ENCODE peak calls at places on chromosomes 4 and X, in four cellular contexts. S, H, Y and X are unnamed samples.

GRCh38 chr4:56099378-56099786 is 150.6 kb downstream of the CEP135 start:
- DNase-seq in H (no peak), S (peak; percentile 9), Y (no peak), X (no peak)

GRCh38 chr4:80202190-80202711 is 4.9 kb downstream of the PRDM8 start:
- DNase-seq in H (no peak), Y (peak; percentile 77), S (peak; percentile 89), X (no peak)

GRCh38 chrX:136711147-136711546 is 63.2 kb downstream of the CD40LG start:
- DNase-seq in Y (peak; percentile 28), S (peak; percentile 47), H (no peak), X (no peak)

GRCh38 chr4:141037441-141037840 is 95.8 kb downstream of the RNF150 start:
- DNase-seq in S (no peak), Y (no peak), H (no peak), X (no peak)

GRCh38 chr4:47839259-47839658 is 1.4 kb upstream of the CORIN start:
- DNase-seq in S (peak; percentile 47), H (no peak), Y (no peak), X (peak; percentile 34)

GRCh38 chr4:27357283-27357682 is 496.6 kb downstream of the STIM2 start:
- DNase-seq in S (no peak), Y (no peak), H (no peak), X (no peak)

GRCh38 chr4:4671774-4672349 is 130.0 kb upstream of the STX18 start:
- DNase-seq in H (no peak), Y (no peak), S (no peak), X (no peak)

GRCh38 chr4:37795796-37796195 is 30.7 kb upstream of the PGM2 start:
- DNase-seq in S (no peak), Y (no peak), H (no peak), X (no peak)

GRCh38 chr4:138090145-138090917 is 151.8 kb downstream of the SLC7A11 start:
- DNase-seq in H (peak; percentile 85), S (peak; percentile 70), Y (no peak), X (peak; percentile 19)

GRCh38 chr4:56215901-56216300 is 171.4 kb downstream of the AASDH start:
- DNase-seq in H (no peak), S (peak; percentile 5), Y (no peak), X (no peak)

GRCh38 chr4:145769450-145770037 is 89.6 kb downstream of the C4orf51 start:
- DNase-seq in S (no peak), H (no peak), Y (no peak), X (no peak)

GRCh38 chr4:183987529-183987946 is 82.4 kb downstream of the STOX2 start:
- DNase-seq in S (peak; percentile 32), H (no peak), Y (peak; percentile 37), X (no peak)

DNA sequence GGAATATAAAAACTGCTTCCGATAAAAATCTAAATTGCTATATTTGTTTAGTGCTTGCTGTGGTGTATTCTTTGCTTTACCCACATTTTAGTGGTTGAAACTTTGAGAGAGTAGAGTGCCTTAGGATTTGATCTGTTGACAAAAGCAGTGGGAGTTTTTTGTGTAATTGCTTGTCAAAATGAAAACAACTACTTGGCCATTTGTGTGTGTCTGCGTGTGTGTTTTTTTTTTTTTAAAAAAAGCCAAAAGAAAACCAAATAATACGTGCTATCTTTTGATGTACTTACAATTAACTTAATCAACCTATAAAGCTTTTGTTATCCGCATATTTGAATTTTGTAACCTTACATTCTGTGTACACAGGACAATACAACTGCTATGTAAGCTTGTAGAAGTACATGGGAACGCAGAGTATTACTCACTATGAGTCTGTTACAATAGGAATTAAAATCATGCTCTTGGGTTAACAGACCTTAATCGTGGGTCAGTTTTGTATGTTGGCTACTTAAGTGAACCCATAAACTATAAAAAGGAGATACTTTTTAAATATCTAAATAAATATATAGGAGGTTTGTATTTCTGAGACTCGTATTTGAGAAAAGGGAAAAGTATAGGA is 353.5 kb downstream of the ARHGAP24 start:
- DNase-seq in H (no peak), S (no peak), Y (no peak), X (no peak)
- H3K4me3 ChIP-seq in H (no peak overlapping the region), S (no peak overlapping the region), Y (peak overlapping the region; percentile 35), X (no peak overlapping the region)

DNA sequence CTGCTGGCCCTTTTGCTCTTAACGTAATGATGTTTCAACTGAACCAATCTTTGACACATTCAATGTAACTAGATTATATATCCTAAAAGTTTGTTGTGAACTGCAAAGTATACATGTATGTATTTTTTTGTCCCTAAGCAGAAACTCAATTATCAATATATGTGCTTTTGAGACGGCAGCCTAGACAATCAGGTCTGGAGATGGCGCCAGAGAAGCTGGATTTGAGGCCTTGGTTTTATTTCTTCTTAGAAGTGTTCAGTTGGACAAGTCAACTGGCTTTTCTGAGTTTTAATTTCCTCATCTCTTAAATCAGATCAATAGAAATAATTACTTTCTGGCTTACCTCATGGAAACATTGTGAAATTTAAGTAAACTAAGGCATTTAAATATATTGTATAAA is 62.5 kb downstream of the DCAF8L1 start:
- DNase-seq in Y (no peak), H (no peak), S (peak; percentile 5), X (no peak)
- TF ChIP-seq CTCF in Y (no peak), H (no peak), S (no peak), X (no peak)

DNA sequence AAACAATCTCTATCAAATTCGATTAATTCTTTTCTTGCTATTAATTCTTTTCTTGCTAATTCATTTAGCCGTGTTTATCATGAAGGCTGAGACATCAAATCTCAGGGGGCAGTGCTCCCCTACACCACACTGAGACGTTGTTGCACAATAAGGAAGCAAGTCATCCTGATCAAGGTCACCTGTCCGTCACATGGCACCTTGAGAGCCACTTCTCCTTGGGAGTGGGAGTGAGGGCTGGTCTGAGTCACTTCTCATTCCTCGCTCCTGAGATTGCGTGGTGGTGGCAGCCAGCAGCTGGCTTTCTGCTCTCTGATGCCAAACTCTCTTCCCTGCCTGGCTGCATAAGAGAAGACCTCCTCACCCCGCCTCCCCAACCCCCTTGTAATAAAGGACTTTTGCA is 312.9 kb upstream of the GATB start:
- DNase-seq in S (peak; percentile 19), H (no peak), Y (no peak), X (no peak)
- H3K4me3 ChIP-seq in S (no peak overlapping the region), H (no peak overlapping the region), Y (no peak overlapping the region), X (no peak overlapping the region)

GRCh38 chr4:114383055-114383454 is 215.6 kb upstream of the UGT8 start:
- DNase-seq in H (no peak), Y (no peak), S (no peak), X (no peak)

GRCh38 chr4:114373508-114373907 is 225.1 kb upstream of the UGT8 start:
- DNase-seq in S (no peak), Y (no peak), H (no peak), X (no peak)

GRCh38 chr4:114383721-114384120 is 214.9 kb upstream of the UGT8 start:
- DNase-seq in S (no peak), Y (no peak), H (peak; percentile 31), X (no peak)

DNA sequence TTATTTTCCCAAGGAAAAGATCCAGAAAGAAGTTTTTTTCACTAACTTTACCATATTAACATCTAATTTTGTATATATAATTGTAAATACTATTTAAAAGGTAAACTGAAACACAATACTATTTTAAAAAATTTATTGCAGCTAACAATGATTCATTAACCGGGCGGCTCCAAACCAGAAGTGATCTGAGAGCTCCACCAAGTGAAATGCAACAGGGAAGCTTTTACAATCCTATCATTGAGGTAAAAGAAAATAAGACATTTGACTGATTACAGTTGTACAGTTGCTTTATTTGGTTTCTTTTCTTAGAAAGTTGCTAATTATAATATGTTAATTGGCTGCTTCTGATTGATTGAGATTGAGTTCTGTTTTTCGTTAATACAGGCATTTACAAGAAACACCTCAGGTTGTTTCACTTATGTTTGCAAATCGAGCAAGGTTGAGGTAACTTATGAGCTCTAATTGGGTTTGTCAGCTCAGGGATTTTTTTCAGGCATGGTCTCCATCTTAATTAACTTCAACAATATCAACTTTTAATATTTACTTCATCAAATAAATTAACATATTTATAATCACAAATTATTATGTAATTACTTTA is 220.2 kb upstream of the UGT8 start:
- DNase-seq in H (peak; percentile 12), Y (no peak), S (no peak), X (no peak)
- TF ChIP-seq CTCF in H (peak; percentile 62), Y (no peak), S (no peak), X (no peak)